ENCODE peak calls at places on chromosomes 1 and 21, in six cellular contexts. One of them, this sample, is unnamed.

GRCh38 chr1:198845851-198846250 is 207.0 kb downstream of the PTPRC start:
- DNase-seq in amniotic stem cell: no peak
- DNase-seq in activated T-helper 1 cell treated with anti-CD3 and anti-CD28 coated beads, Interleukin-2, amount 50 U/mL, for 16 hours: no peak
- DNase-seq in heart right ventricle: no peak
- DNase-seq in KBM-7: no peak
- DNase-seq in NCI-H526: no peak
- DNase-seq in this sample: no peak

GRCh38 chr1:206709322-206709721 is 24.6 kb downstream of the MAPKAPK2 start:
- DNase-seq in amniotic stem cell: no peak
- DNase-seq in activated T-helper 1 cell treated with anti-CD3 and anti-CD28 coated beads, Interleukin-2, amount 50 U/mL, for 16 hours: no peak
- DNase-seq in heart right ventricle: no peak
- DNase-seq in KBM-7: no peak
- DNase-seq in NCI-H526: no peak
- DNase-seq in this sample: no peak

GRCh38 chr1:246933893-246934292 is 2.1 kb upstream of the AHCTF1 start:
- DNase-seq in amniotic stem cell: no peak
- DNase-seq in activated T-helper 1 cell treated with anti-CD3 and anti-CD28 coated beads, Interleukin-2, amount 50 U/mL, for 16 hours: no peak
- DNase-seq in heart right ventricle: no peak
- DNase-seq in KBM-7: no peak
- DNase-seq in NCI-H526: no peak
- DNase-seq in this sample: no peak

GRCh38 chr1:197913495-197914276 is 3.5 kb upstream of the LHX9 start:
- DNase-seq in amniotic stem cell: no peak
- DNase-seq in activated T-helper 1 cell treated with anti-CD3 and anti-CD28 coated beads, Interleukin-2, amount 50 U/mL, for 16 hours: no peak
- DNase-seq in heart right ventricle: no peak
- DNase-seq in KBM-7: no peak
- DNase-seq in NCI-H526: no peak
- DNase-seq in this sample: no peak

GRCh38 chr21:21463456-21463855 is 465.2 kb downstream of the NCAM2 start:
- DNase-seq in amniotic stem cell: no peak
- DNase-seq in activated T-helper 1 cell treated with anti-CD3 and anti-CD28 coated beads, Interleukin-2, amount 50 U/mL, for 16 hours: no peak
- DNase-seq in heart right ventricle: no peak
- DNase-seq in KBM-7: no peak
- DNase-seq in NCI-H526: no peak
- DNase-seq in this sample: no peak

GRCh38 chr1:14648931-14649860 is 50.7 kb downstream of the KAZN start:
- DNase-seq in amniotic stem cell: no peak
- DNase-seq in activated T-helper 1 cell treated with anti-CD3 and anti-CD28 coated beads, Interleukin-2, amount 50 U/mL, for 16 hours: no peak
- DNase-seq in heart right ventricle: no peak
- DNase-seq in KBM-7: no peak
- DNase-seq in NCI-H526: no peak
- DNase-seq in this sample: no peak

GRCh38 chr1:112849967-112850641 is 105.9 kb downstream of the SLC16A1 start:
- DNase-seq in amniotic stem cell: no peak
- DNase-seq in activated T-helper 1 cell treated with anti-CD3 and anti-CD28 coated beads, Interleukin-2, amount 50 U/mL, for 16 hours: no peak
- DNase-seq in heart right ventricle: no peak
- DNase-seq in KBM-7: no peak
- DNase-seq in NCI-H526: peak; percentile 69
- DNase-seq in this sample: no peak

GRCh38 chr1:192810253-192810880 is 1.5 kb downstream of the RGS2 start:
- DNase-seq in amniotic stem cell: no peak
- DNase-seq in activated T-helper 1 cell treated with anti-CD3 and anti-CD28 coated beads, Interleukin-2, amount 50 U/mL, for 16 hours: no peak
- DNase-seq in heart right ventricle: no peak
- DNase-seq in KBM-7: peak; percentile 72
- DNase-seq in NCI-H526: peak; percentile 17
- DNase-seq in this sample: no peak

GRCh38 chr1:221725683-221726330 is 16.1 kb downstream of the DUSP10 start:
- DNase-seq in amniotic stem cell: no peak
- DNase-seq in activated T-helper 1 cell treated with anti-CD3 and anti-CD28 coated beads, Interleukin-2, amount 50 U/mL, for 16 hours: no peak
- DNase-seq in heart right ventricle: no peak
- DNase-seq in KBM-7: peak; percentile 63
- DNase-seq in NCI-H526: no peak
- DNase-seq in this sample: no peak

GRCh38 chr1:42392923-42393848 is 12.6 kb downstream of the RIMKLA start:
- DNase-seq in amniotic stem cell: no peak
- DNase-seq in activated T-helper 1 cell treated with anti-CD3 and anti-CD28 coated beads, Interleukin-2, amount 50 U/mL, for 16 hours: no peak
- DNase-seq in heart right ventricle: no peak
- DNase-seq in KBM-7: no peak
- DNase-seq in NCI-H526: no peak
- DNase-seq in this sample: no peak

GRCh38 chr1:11299225-11299574 is 26.2 kb downstream of the UBIAD1 start:
- DNase-seq in amniotic stem cell: no peak
- DNase-seq in activated T-helper 1 cell treated with anti-CD3 and anti-CD28 coated beads, Interleukin-2, amount 50 U/mL, for 16 hours: no peak
- DNase-seq in heart right ventricle: no peak
- DNase-seq in KBM-7: no peak
- DNase-seq in NCI-H526: no peak
- DNase-seq in this sample: no peak